ENCODE peak calls at places on chromosomes 3 and 15, in eight cellular contexts. X is pancreas, D is adrenal gland, N is kidney epithelial cell, M is epithelial cell of esophagus, L is foreskin fibroblast, C is GM13976, B is fibroblast of mammary gland. E is an unnamed sample.

GRCh38 chr3:98966862-98967554 is 65.5 kb upstream of the DCBLD2 start:
- DNase-seq in N (peak; percentile 70), X (no peak), B (peak; percentile 73), M (peak; percentile 78), D (no peak), C (no peak), L (peak; percentile 60), E (no peak)

GRCh38 chr3:9037113-9037715 is 73.9 kb upstream of the RAD18 start:
- DNase-seq in C (no peak), M (no peak), X (no peak), N (no peak), D (peak; percentile 43), B (no peak), L (no peak), E (no peak)

GRCh38 chr3:51718547-51719412 is 11.9 kb downstream of the GRM2 start:
- DNase-seq in D (peak; percentile 76), N (no peak), X (peak; percentile 39), B (peak; percentile 55), L (peak; percentile 23), C (peak; percentile 83), M (peak; percentile 69), E (peak; percentile 75)

GRCh38 chr3:16828815-16829214 is 55.9 kb upstream of the PLCL2 start:
- DNase-seq in M (peak; percentile 44), B (peak; percentile 83), L (peak; percentile 17), N (no peak), X (peak; percentile 42), D (peak; percentile 61), C (no peak), E (no peak)

GRCh38 chr15:78056714-78057269 is 20.7 kb downstream of the TBC1D2B start:
- DNase-seq in N (no peak), D (peak; percentile 36), C (no peak), B (peak; percentile 61), L (no peak), X (peak; percentile 40), M (peak; percentile 54), E (no peak)

GRCh38 chr15:80747317-80748053 is 31.7 kb upstream of the CEMIP start:
- DNase-seq in N (no peak), B (no peak), C (no peak), M (no peak), L (no peak), D (no peak), X (no peak), E (peak; percentile 26)

GRCh38 chr3:195886181-195887141 is 21.9 kb downstream of the TNK2 start:
- DNase-seq in N (no peak), D (peak; percentile 56), X (no peak), M (no peak), L (no peak), C (no peak), B (peak; percentile 67), E (no peak)

GRCh38 chr15:100201376-100202280 is 140.1 kb downstream of the ADAMTS17 start:
- DNase-seq in D (peak; percentile 12), C (no peak), X (no peak), N (no peak), L (no peak), B (no peak), M (no peak), E (no peak)

GRCh38 chr15:84734794-84735479 is 13.5 kb upstream of the ZNF592 start:
- DNase-seq in C (peak; percentile 71), L (no peak), B (no peak), M (peak; percentile 82), D (peak; percentile 71), N (peak; percentile 93), X (peak; percentile 44), E (no peak)

GRCh38 chr3:170154569-170155143 is 26.9 kb downstream of the PHC3 start:
- DNase-seq in C (peak; percentile 72), X (no peak), D (no peak), B (no peak), L (no peak), N (no peak), M (no peak), E (no peak)

GRCh38 chr3:153180860-153181372 is 18.9 kb downstream of the RAP2B start:
- DNase-seq in L (no peak), B (peak; percentile 17), N (no peak), D (no peak), X (no peak), C (no peak), M (peak; percentile 70), E (no peak)

GRCh38 chr15:66760358-66760967 is 58.4 kb downstream of the SMAD6 start:
- DNase-seq in L (no peak), M (no peak), X (no peak), C (no peak), B (no peak), N (no peak), D (peak; percentile 45), E (no peak)

GRCh38 chr15:39312984-39313383 is 267.9 kb upstream of the THBS1 start:
- DNase-seq in X (peak; percentile 4), M (peak; percentile 49), N (no peak), C (no peak), L (no peak), B (peak; percentile 42), D (peak; percentile 43), E (no peak)
- TF ChIP-seq CTCF in X (no peak), M (peak; percentile 20), N (peak; percentile 11), C (peak; percentile 7), L (no peak), B (peak; percentile 12), D (no peak), E (no peak)

GRCh38 chr3:194269610-194270145 is 81.5 kb downstream of the CPN2 start:
- DNase-seq in X (peak; percentile 53), B (peak; percentile 72), N (no peak), C (peak; percentile 55), L (no peak), M (no peak), D (peak; percentile 97), E (no peak)
- TF ChIP-seq CTCF in X (no peak), B (peak; percentile 41), N (peak; percentile 19), C (no peak), L (no peak), M (no peak), D (peak; percentile 76), E (no peak)

GRCh38 chr3:52798978-52799476 is 4.4 kb downstream of the ITIH3 start:
- DNase-seq in X (no peak), D (peak; percentile 47), L (no peak), B (peak; percentile 12), C (peak; percentile 81), M (peak; percentile 79), N (no peak), E (peak; percentile 18)
- TF ChIP-seq CTCF in X (peak; percentile 36), D (peak; percentile 18), L (peak; percentile 31), B (peak; percentile 63), C (peak; percentile 45), M (peak; percentile 57), N (peak; percentile 56), E (peak; percentile 61)

DNA sequence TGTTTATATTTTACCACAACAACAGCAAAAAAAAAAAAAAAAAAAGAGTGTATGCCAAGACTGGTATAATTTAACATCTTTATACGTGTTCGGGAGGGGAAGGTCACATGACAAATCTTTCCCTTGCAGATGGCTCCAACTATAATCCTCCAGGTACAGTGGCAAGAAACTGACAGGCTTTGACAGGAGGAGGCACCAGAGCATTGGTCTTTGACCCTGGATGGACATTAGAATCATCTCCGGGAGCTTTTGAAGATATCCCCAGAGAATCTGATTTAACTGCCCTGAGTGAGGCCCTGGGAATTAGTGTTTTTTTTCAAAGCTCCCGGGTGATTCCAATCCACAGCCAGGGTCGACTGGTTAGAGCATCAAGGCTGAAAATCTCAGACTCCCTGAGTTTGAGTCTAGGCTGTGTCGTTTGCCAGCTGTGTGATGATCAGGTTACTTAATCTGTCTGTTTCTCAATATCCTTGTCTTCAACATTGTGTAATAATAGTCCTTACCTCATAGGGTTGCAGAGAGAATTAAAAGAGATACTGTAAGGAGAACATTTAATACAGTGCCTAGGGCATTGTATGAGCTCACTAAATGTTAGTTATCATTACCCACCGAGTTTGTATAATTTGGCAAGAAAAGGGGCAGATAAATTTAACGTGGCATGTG is 8.9 kb upstream of the SEMA5B start:
- DNase-seq in D (peak; percentile 49), N (no peak), M (peak; percentile 89), L (peak; percentile 32), X (no peak), B (peak; percentile 80), C (no peak), E (no peak)
- TF ChIP-seq CTCF in D (no peak), N (no peak), M (no peak), L (no peak), X (no peak), B (no peak), C (peak; percentile 9), E (no peak)

GRCh38 chr3:80063535-80063934 is 295.7 kb upstream of the ROBO1 start:
- DNase-seq in C (no peak), X (no peak), L (no peak), N (no peak), D (no peak), B (no peak), M (no peak), E (no peak)

GRCh38 chr3:80060664-80061063 is 292.9 kb upstream of the ROBO1 start:
- DNase-seq in N (no peak), X (no peak), M (no peak), B (peak; percentile 3), L (no peak), C (no peak), D (no peak), E (no peak)
- TF ChIP-seq CTCF in N (no peak), X (no peak), M (no peak), B (no peak), L (no peak), C (no peak), D (no peak), E (no peak)

DNA sequence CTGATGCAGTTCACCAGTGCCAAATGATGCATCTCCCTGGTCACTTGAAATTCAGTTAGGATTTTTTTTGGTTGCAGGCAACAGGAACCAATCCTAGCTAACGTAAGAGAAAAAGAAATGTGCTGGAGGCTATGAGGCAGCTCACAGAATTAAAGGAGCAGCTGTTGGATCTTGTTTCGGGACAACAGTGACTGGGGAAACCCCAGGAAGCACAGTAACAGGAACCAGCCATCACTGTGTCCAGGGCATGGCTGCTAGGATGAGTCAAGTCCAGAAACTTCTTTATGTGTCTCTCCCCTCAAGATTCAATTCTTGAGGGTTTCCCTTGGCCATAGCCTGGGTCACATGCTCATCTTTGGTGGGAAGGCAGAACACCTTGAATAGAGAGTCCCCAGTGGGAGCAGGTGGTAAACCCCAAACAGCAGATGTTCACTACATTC is 39.0 kb downstream of the CHST2 start:
- DNase-seq in D (no peak), B (peak; percentile 73), M (peak; percentile 92), C (peak; percentile 41), N (no peak), X (no peak), L (peak; percentile 82), E (no peak)
- TF ChIP-seq CTCF in D (no peak), B (no peak), M (no peak), C (no peak), N (no peak), X (no peak), L (no peak), E (no peak)

GRCh38 chr3:194607592-194608386 is 25.4 kb downstream of the TMEM44 start:
- DNase-seq in X (no peak), C (no peak), D (no peak), N (no peak), M (no peak), L (no peak), B (no peak), E (no peak)
- TF ChIP-seq CTCF in X (no peak), C (no peak), D (no peak), N (no peak), M (no peak), L (no peak), B (no peak), E (no peak)

GRCh38 chr15:44495562-44495961 is 41.4 kb upstream of the EIF3J start:
- DNase-seq in D (no peak), C (no peak), L (no peak), X (no peak), B (no peak), N (no peak), M (no peak), E (no peak)
- TF ChIP-seq CTCF in D (no peak), C (no peak), L (no peak), X (no peak), B (no peak), N (no peak), M (no peak), E (no peak)

GRCh38 chr3:192827208-192827607 is 90.4 kb downstream of the MB21D2 start:
- DNase-seq in B (peak; percentile 49), C (no peak), N (no peak), M (no peak), L (peak; percentile 59), D (no peak), X (no peak), E (no peak)
- TF ChIP-seq CTCF in B (no peak), C (no peak), N (no peak), M (no peak), L (no peak), D (no peak), X (no peak), E (no peak)

E was measured in neural crest cell.